ENCODE peak calls at places on chromosomes 6 and 20, in nine cellular contexts. T is mucosa of descending colon; W is cardiac muscle cell; S is astrocyte of the cerebellum; J is astrocyte of the spinal cord; K is CD4-positive, CD25-positive, alpha-beta regulatory T cell; G is heart right ventricle; N is GM06990; M is AG04450. O is an unnamed sample.

GRCh38 chr6:30742316-30743098 is at the start of gene FLOT1:
- DNase-seq in T (peak), W (peak), S (peak), J (peak), K (peak), G (peak), N (peak), M (peak), O (no peak)

GRCh38 chr6:166244353-166245045 is 63.7 kb downstream of the PRR18 start:
- DNase-seq in T (no peak), W (no peak), S (no peak), J (no peak), K (no peak), G (no peak), N (no peak), M (no peak), O (no peak)

GRCh38 chr6:138198430-138199091 is 19.7 kb downstream of the PBOV1 start:
- DNase-seq in T (no peak), W (no peak), S (no peak), J (no peak), K (no peak), G (no peak), N (no peak), M (no peak), O (no peak)

GRCh38 chr6:36608788-36609563 is 14.8 kb downstream of the SRSF3 start:
- DNase-seq in T (no peak), W (peak), S (no peak), J (no peak), K (no peak), G (no peak), N (no peak), M (no peak), O (no peak)

GRCh38 chr6:141830530-141830929 is 302.2 kb upstream of the GJE1 start:
- DNase-seq in T (no peak), W (no peak), S (no peak), J (no peak), K (no peak), G (no peak), N (no peak), M (no peak), O (no peak)

GRCh38 chr6:53833147-53833546 is 38.3 kb downstream of the LRRC1 start:
- DNase-seq in T (no peak), W (no peak), S (no peak), J (no peak), K (no peak), G (no peak), N (no peak), M (no peak), O (no peak)

GRCh38 chr6:101534821-101535220 is 141.3 kb downstream of the GRIK2 start:
- DNase-seq in T (no peak), W (no peak), S (no peak), J (no peak), K (no peak), G (no peak), N (no peak), M (no peak), O (no peak)

GRCh38 chr6:85551264-85551663 is 42.4 kb downstream of the SNX14 start:
- DNase-seq in T (no peak), W (no peak), S (no peak), J (no peak), K (no peak), G (no peak), N (no peak), M (no peak), O (peak)

GRCh38 chr20:23050847-23051627 is 1.6 kb upstream of the THBD start:
- DNase-seq in T (peak), W (peak), S (peak), J (peak), K (no peak), G (peak), N (peak), M (peak), O (no peak)

GRCh38 chr6:2630891-2631458 is 119.7 kb downstream of the MYLK4 start:
- DNase-seq in T (no peak), W (peak), S (peak), J (peak), K (no peak), G (no peak), N (no peak), M (peak), O (no peak)

GRCh38 chr6:7730852-7731251 is 5.0 kb downstream of the BMP6 start:
- DNase-seq in T (no peak), W (peak), S (peak), J (peak), K (no peak), G (no peak), N (no peak), M (peak), O (no peak)

GRCh38 chr6:10613077-10613476 is 81.3 kb downstream of the C6orf52 start:
- DNase-seq in T (no peak), W (no peak), S (peak), J (peak), K (no peak), G (no peak), N (no peak), M (peak), O (no peak)

GRCh38 chr20:64041781-64042771 is 6.1 kb downstream of the C20orf204 start:
- DNase-seq in T (no peak), W (no peak), S (no peak), J (no peak), K (no peak), G (no peak), N (no peak), M (no peak), O (no peak)

GRCh38 chr6:141164042-141164748 is 968.5 kb upstream of the GJE1 start:
- DNase-seq in T (no peak), W (peak), S (no peak), J (no peak), K (no peak), G (no peak), N (no peak), M (no peak), O (no peak)

GRCh38 chr6:38155576-38156204 is 336.2 kb downstream of the ZFAND3 start:
- DNase-seq in T (no peak), W (peak), S (no peak), J (peak), K (no peak), G (no peak), N (no peak), M (peak), O (no peak)

GRCh38 chr6:8435845-8436168 is 462 bp upstream of the SLC35B3 start:
- DNase-seq in T (no peak), W (no peak), S (no peak), J (no peak), K (no peak), G (no peak), N (no peak), M (no peak), O (no peak)

GRCh38 chr6:13278184-13278583 is 50.2 kb downstream of the TBC1D7 start:
- DNase-seq in T (no peak), W (no peak), S (no peak), J (no peak), K (no peak), G (no peak), N (no peak), M (no peak), O (no peak)

GRCh38 chr6:138716971-138717370 is 56.6 kb upstream of the CCDC28A start:
- DNase-seq in T (no peak), W (no peak), S (no peak), J (no peak), K (no peak), G (no peak), N (no peak), M (no peak), O (no peak)

GRCh38 chr20:62405108-62405980 is 1.7 kb downstream of the CABLES2 start:
- DNase-seq in T (no peak), W (peak), S (peak), J (peak), K (no peak), G (peak), N (no peak), M (no peak), O (no peak)

GRCh38 chr6:87066449-87067288 is 28.2 kb downstream of the CGA start:
- DNase-seq in T (no peak), W (peak), S (peak), J (peak), K (peak), G (no peak), N (peak), M (peak), O (peak)

GRCh38 chr6:6497541-6497940 is 91.0 kb upstream of the LY86 start:
- DNase-seq in T (no peak), W (no peak), S (no peak), J (no peak), K (no peak), G (no peak), N (no peak), M (no peak), O (no peak)

GRCh38 chr6:4672772-4673171 is 103.4 kb upstream of the CDYL start:
- DNase-seq in T (no peak), W (peak), S (no peak), J (no peak), K (no peak), G (no peak), N (no peak), M (no peak), O (no peak)

GRCh38 chr6:33699739-33700138 is 11.8 kb downstream of the UQCC2 start:
- DNase-seq in T (no peak), W (no peak), S (no peak), J (no peak), K (no peak), G (no peak), N (no peak), M (no peak), O (no peak)

GRCh38 chr20:39935921-39936320 is 753.1 kb downstream of the MAFB start:
- DNase-seq in T (no peak), W (peak), S (no peak), J (no peak), K (no peak), G (no peak), N (no peak), M (no peak), O (no peak)

GRCh38 chr6:30769088-30769852 is 24.9 kb upstream of the IER3 start:
- DNase-seq in T (peak), W (peak), S (peak), J (peak), K (peak), G (no peak), N (peak), M (peak), O (no peak)

GRCh38 chr6:35195120-35195780 is 18.5 kb upstream of the SCUBE3 start:
- DNase-seq in T (no peak), W (no peak), S (no peak), J (no peak), K (no peak), G (no peak), N (no peak), M (no peak), O (no peak)

GRCh38 chr6:60679175-60679574 is 1606.8 kb downstream of the KHDRBS2 start:
- DNase-seq in T (no peak), W (no peak), S (no peak), J (no peak), K (no peak), G (no peak), N (no peak), M (no peak), O (no peak)

GRCh38 chr20:42051935-42052334 is 433.8 kb upstream of the CHD6 start:
- DNase-seq in T (no peak), W (no peak), S (no peak), J (no peak), K (no peak), G (no peak), N (no peak), M (no peak), O (no peak)

GRCh38 chr20:1555952-1556351 is 1.6 kb downstream of the SIRPD start:
- DNase-seq in T (no peak), W (no peak), S (no peak), J (no peak), K (peak), G (no peak), N (no peak), M (no peak), O (no peak)

GRCh38 chr6:109059591-109060021 is 35.0 kb downstream of the SESN1 start:
- DNase-seq in T (no peak), W (peak), S (no peak), J (peak), K (peak), G (no peak), N (no peak), M (no peak), O (no peak)

GRCh38 chr6:161074496-161075140 is 83.0 kb downstream of the MAP3K4 start:
- DNase-seq in T (no peak), W (no peak), S (no peak), J (no peak), K (no peak), G (no peak), N (no peak), M (no peak), O (no peak)

GRCh38 chr20:54177378-54177777 is 3.6 kb upstream of the CYP24A1 start:
- DNase-seq in T (no peak), W (no peak), S (no peak), J (no peak), K (no peak), G (no peak), N (no peak), M (no peak), O (no peak)

GRCh38 chr20:54180931-54181330 is 7.1 kb upstream of the CYP24A1 start:
- DNase-seq in T (no peak), W (no peak), S (no peak), J (no peak), K (no peak), G (no peak), N (no peak), M (no peak), O (no peak)

GRCh38 chr20:54176610-54177009 is 2.8 kb upstream of the CYP24A1 start:
- DNase-seq in T (no peak), W (no peak), S (no peak), J (no peak), K (no peak), G (no peak), N (no peak), M (no peak), O (no peak)

GRCh38 chr20:54178256-54178655 is 4.5 kb upstream of the CYP24A1 start:
- DNase-seq in T (no peak), W (no peak), S (no peak), J (no peak), K (no peak), G (no peak), N (no peak), M (no peak), O (no peak)

GRCh38 chr20:54179946-54180345 is 6.2 kb upstream of the CYP24A1 start:
- DNase-seq in T (no peak), W (no peak), S (no peak), J (no peak), K (no peak), G (no peak), N (peak), M (no peak), O (no peak)
- H3K4me3 ChIP-seq in T (no peak), W (no peak), S (no peak), J (no peak), K (no peak), G (no peak), N (no peak), M (no peak), O (no peak)

GRCh38 chr20:49978685-49979029 is 4.1 kb upstream of the SNAI1 start:
- DNase-seq in T (no peak), W (no peak), S (no peak), J (no peak), K (no peak), G (no peak), N (no peak), M (no peak), O (no peak)

GRCh38 chr20:49980140-49981008 is 2.4 kb upstream of the SNAI1 start:
- DNase-seq in T (no peak), W (no peak), S (no peak), J (no peak), K (no peak), G (no peak), N (no peak), M (no peak), O (no peak)

GRCh38 chr20:49976542-49976941 is 6.2 kb upstream of the SNAI1 start:
- DNase-seq in T (no peak), W (no peak), S (no peak), J (no peak), K (no peak), G (no peak), N (no peak), M (no peak), O (no peak)

GRCh38 chr20:49981218-49982071 is 1.3 kb upstream of the SNAI1 start:
- DNase-seq in T (no peak), W (no peak), S (no peak), J (no peak), K (no peak), G (no peak), N (no peak), M (no peak), O (no peak)

GRCh38 chr20:49979030-49979832 is 3.5 kb upstream of the SNAI1 start:
- DNase-seq in T (no peak), W (peak), S (no peak), J (peak), K (peak), G (peak), N (peak), M (no peak), O (no peak)
- H3K4me3 ChIP-seq in T (no peak), W (peak), S (peak), J (peak), K (no peak), G (peak), N (peak), M (peak), O (peak)

GRCh38 chr6:39313526-39314272 is 520 bp downstream of the KCNK17 start:
- DNase-seq in T (no peak), W (no peak), S (no peak), J (no peak), K (no peak), G (no peak), N (no peak), M (no peak), O (no peak)

GRCh38 chr6:39310542-39310941 is 3.7 kb downstream of the KCNK17 start:
- DNase-seq in T (no peak), W (no peak), S (no peak), J (no peak), K (no peak), G (no peak), N (no peak), M (no peak), O (no peak)

GRCh38 chr6:39312912-39313525 is 1.2 kb downstream of the KCNK17 start:
- DNase-seq in T (no peak), W (no peak), S (no peak), J (no peak), K (no peak), G (peak), N (no peak), M (no peak), O (no peak)

GRCh38 chr6:39317256-39317655 is 3.0 kb upstream of the KCNK17 start:
- DNase-seq in T (no peak), W (no peak), S (no peak), J (no peak), K (no peak), G (no peak), N (no peak), M (no peak), O (no peak)

GRCh38 chr6:39314273-39314790 is at the start of gene KCNK17:
- DNase-seq in T (no peak), W (no peak), S (no peak), J (no peak), K (no peak), G (no peak), N (no peak), M (no peak), O (no peak)
- H3K4me3 ChIP-seq in T (no peak), W (peak), S (no peak), J (no peak), K (no peak), G (peak), N (no peak), M (no peak), O (no peak)

GRCh38 chr20:13841206-13841605 is 56.4 kb downstream of the NDUFAF5 start:
- DNase-seq in T (no peak), W (no peak), S (no peak), J (no peak), K (no peak), G (no peak), N (no peak), M (no peak), O (no peak)
- H3K4me3 ChIP-seq in T (no peak), W (no peak), S (no peak), J (no peak), K (no peak), G (no peak), N (no peak), M (no peak), O (no peak)